ENCODE peak calls at places on chromosomes 4 and X, in four cellular contexts. N, G, M and T are unnamed samples.

GRCh38 chrX:134713618-134714107 is 55.4 kb upstream of the PLAC1 start:
- DNase-seq in N (no peak), G (no peak), M (no peak), T (peak; percentile 39)

GRCh38 chrX:16033336-16033735 is 90.0 kb upstream of the GRPR start:
- DNase-seq in M (no peak), G (no peak), N (no peak), T (no peak)

GRCh38 chr4:89558147-89558546 is 250.5 kb upstream of the GPRIN3 start:
- DNase-seq in G (no peak), M (peak; percentile 20), N (no peak), T (peak; percentile 51)

GRCh38 chr4:14701389-14701788 is 300.9 kb upstream of the CPEB2 start:
- DNase-seq in M (no peak), G (no peak), N (no peak), T (no peak)

GRCh38 chrX:40459576-40460158 is 121.1 kb upstream of the ATP6AP2 start:
- DNase-seq in G (no peak), N (no peak), M (no peak), T (no peak)

GRCh38 chrX:103730746-103731508 is 20.2 kb downstream of the TMEM31 start:
- DNase-seq in M (peak; percentile 68), N (no peak), G (no peak), T (peak; percentile 29)

GRCh38 chr4:6781561-6781960 is 966 bp upstream of the KIAA0232 start:
- DNase-seq in G (no peak), N (no peak), M (no peak), T (no peak)

GRCh38 chr4:142567620-142568451 is 278.3 kb downstream of the INPP4B start:
- DNase-seq in N (peak; percentile 39), G (no peak), M (no peak), T (no peak)

GRCh38 chr4:55736605-55737183 is 82.9 kb upstream of the EXOC1L start:
- DNase-seq in G (no peak), N (no peak), M (peak; percentile 15), T (no peak)

GRCh38 chr4:147599764-147600163 is 17.4 kb upstream of the TMEM184C start:
- DNase-seq in M (no peak), N (no peak), G (no peak), T (peak; percentile 26)

GRCh38 chr4:54165438-54165837 is 63.7 kb upstream of the PDGFRA start:
- DNase-seq in M (peak; percentile 87), G (no peak), N (no peak), T (peak; percentile 75)

GRCh38 chr4:48779095-48779997 is 733 bp downstream of the FRYL start:
- DNase-seq in G (peak; percentile 51), N (peak; percentile 61), M (peak; percentile 55), T (peak; percentile 37)